ENCODE peak calls at places on chromosome 9, in ten cellular contexts. One of them, this sample, is unnamed.

GRCh38 chr9:126295936-126296600 is 30.6 kb upstream of the MVB12B start:
- DNase-seq in stomach: no peak
- DNase-seq in brain microvascular endothelial cell: no peak
- DNase-seq in CD8-positive, alpha-beta memory T cell: no peak
- DNase-seq in transverse colon: no peak
- DNase-seq in tibial nerve: no peak
- DNase-seq in mammary epithelial cell: peak
- DNase-seq in OCI-LY7: no peak
- DNase-seq in HL-60: no peak
- DNase-seq in lung: no peak
- DNase-seq in this sample: no peak

GRCh38 chr9:130597228-130597627 is 17.9 kb downstream of the FUBP3 start:
- DNase-seq in CD8-positive, alpha-beta memory T cell: no peak
- DNase-seq in OCI-LY7: no peak
- DNase-seq in tibial nerve: no peak
- DNase-seq in HL-60: no peak
- DNase-seq in stomach: no peak
- DNase-seq in transverse colon: no peak
- DNase-seq in brain microvascular endothelial cell: no peak
- DNase-seq in lung: no peak
- DNase-seq in mammary epithelial cell: no peak
- DNase-seq in this sample: no peak

GRCh38 chr9:130681769-130682489 is 11.7 kb upstream of the EXOSC2 start:
- DNase-seq in CD8-positive, alpha-beta memory T cell: peak
- DNase-seq in tibial nerve: no peak
- DNase-seq in lung: no peak
- DNase-seq in OCI-LY7: peak
- DNase-seq in stomach: no peak
- DNase-seq in transverse colon: peak
- DNase-seq in HL-60: no peak
- DNase-seq in brain microvascular endothelial cell: no peak
- DNase-seq in mammary epithelial cell: no peak
- DNase-seq in this sample: no peak

GRCh38 chr9:21607576-21607975 is 125.5 kb upstream of the IFNE start:
- DNase-seq in lung: no peak
- DNase-seq in tibial nerve: no peak
- DNase-seq in brain microvascular endothelial cell: no peak
- DNase-seq in mammary epithelial cell: no peak
- DNase-seq in stomach: no peak
- DNase-seq in HL-60: no peak
- DNase-seq in CD8-positive, alpha-beta memory T cell: no peak
- DNase-seq in OCI-LY7: no peak
- DNase-seq in transverse colon: no peak
- DNase-seq in this sample: no peak

GRCh38 chr9:85359161-85359560 is 382.6 kb downstream of the AGTPBP1 start:
- DNase-seq in tibial nerve: no peak
- DNase-seq in HL-60: no peak
- DNase-seq in transverse colon: no peak
- DNase-seq in CD8-positive, alpha-beta memory T cell: no peak
- DNase-seq in OCI-LY7: no peak
- DNase-seq in lung: no peak
- DNase-seq in brain microvascular endothelial cell: no peak
- DNase-seq in stomach: no peak
- DNase-seq in mammary epithelial cell: no peak
- DNase-seq in this sample: no peak

GRCh38 chr9:98481676-98482075 is 226.2 kb upstream of the TBC1D2 start:
- DNase-seq in OCI-LY7: no peak
- DNase-seq in CD8-positive, alpha-beta memory T cell: no peak
- DNase-seq in lung: no peak
- DNase-seq in brain microvascular endothelial cell: no peak
- DNase-seq in tibial nerve: no peak
- DNase-seq in HL-60: no peak
- DNase-seq in transverse colon: no peak
- DNase-seq in mammary epithelial cell: peak
- DNase-seq in stomach: no peak
- DNase-seq in this sample: no peak

GRCh38 chr9:136640176-136641086 is 22.3 kb upstream of the EGFL7 start:
- DNase-seq in tibial nerve: no peak
- DNase-seq in OCI-LY7: no peak
- DNase-seq in HL-60: no peak
- DNase-seq in stomach: no peak
- DNase-seq in mammary epithelial cell: no peak
- DNase-seq in lung: no peak
- DNase-seq in transverse colon: no peak
- DNase-seq in CD8-positive, alpha-beta memory T cell: no peak
- DNase-seq in brain microvascular endothelial cell: no peak
- DNase-seq in this sample: no peak

GRCh38 chr9:38443597-38443996 is 19.3 kb upstream of the IGFBPL1 start:
- DNase-seq in tibial nerve: no peak
- DNase-seq in mammary epithelial cell: no peak
- DNase-seq in OCI-LY7: no peak
- DNase-seq in CD8-positive, alpha-beta memory T cell: no peak
- DNase-seq in brain microvascular endothelial cell: no peak
- DNase-seq in stomach: no peak
- DNase-seq in transverse colon: no peak
- DNase-seq in lung: no peak
- DNase-seq in HL-60: no peak
- DNase-seq in this sample: no peak

DNA sequence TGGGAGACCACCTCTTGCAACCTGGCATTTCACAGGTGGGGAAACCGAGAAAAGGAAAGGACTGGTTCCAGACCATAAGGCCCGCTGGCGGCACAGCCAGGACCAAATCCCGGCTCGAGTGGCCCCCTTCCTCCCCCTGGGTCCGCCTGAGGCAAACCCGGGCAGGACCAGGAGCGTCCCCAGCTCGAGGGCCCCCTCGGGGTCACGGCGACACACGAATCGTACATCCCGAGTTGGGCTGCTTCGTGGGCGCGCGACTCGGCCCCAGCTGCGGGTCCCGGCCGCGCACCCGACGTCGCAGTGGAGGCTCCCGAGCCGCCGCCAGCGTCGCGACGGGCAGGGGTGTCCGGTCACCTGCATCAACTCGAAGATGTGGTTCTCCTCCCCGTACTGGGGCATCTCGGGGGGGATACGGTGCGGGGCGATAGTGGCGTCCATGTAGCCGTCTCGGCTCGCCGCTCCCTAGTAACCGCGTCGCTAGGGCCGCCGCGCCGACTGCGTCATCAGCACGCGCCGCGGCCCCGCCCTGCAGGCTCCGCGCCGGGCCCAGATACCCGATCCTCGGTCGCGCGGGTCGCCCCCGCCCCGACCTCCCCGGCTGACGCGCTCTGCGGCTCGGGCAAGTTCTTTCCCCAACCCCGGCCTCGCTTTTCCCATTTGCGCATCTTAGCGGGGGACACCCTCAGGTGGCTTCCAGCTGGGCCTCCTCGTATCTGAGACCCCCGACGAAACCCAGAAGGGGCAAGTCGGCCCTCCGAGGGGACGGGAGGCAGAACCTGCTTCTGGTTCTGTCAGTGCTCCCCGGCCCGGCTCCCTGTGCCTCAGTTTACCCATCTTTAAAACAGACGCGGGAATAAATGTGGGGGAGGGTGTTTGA is at the start of gene AK8:
- DNase-seq in HL-60: peak
- DNase-seq in OCI-LY7: peak
- DNase-seq in stomach: peak
- DNase-seq in transverse colon: peak
- DNase-seq in mammary epithelial cell: peak
- DNase-seq in tibial nerve: peak
- DNase-seq in CD8-positive, alpha-beta memory T cell: peak
- DNase-seq in brain microvascular endothelial cell: peak
- DNase-seq in lung: peak
- DNase-seq in this sample: no peak
- H3K27ac ChIP-seq in HL-60: peak
- H3K27ac ChIP-seq in OCI-LY7: no peak
- H3K27ac ChIP-seq in stomach: peak
- H3K27ac ChIP-seq in transverse colon: peak
- H3K27ac ChIP-seq in mammary epithelial cell: peak
- H3K27ac ChIP-seq in tibial nerve: peak
- H3K27ac ChIP-seq in CD8-positive, alpha-beta memory T cell: peak
- H3K27ac ChIP-seq in brain microvascular endothelial cell: peak
- H3K27ac ChIP-seq in lung: peak
- H3K27ac ChIP-seq in this sample: peak

GRCh38 chr9:128101231-128101641 is 26.3 kb downstream of the PTGES2 start:
- DNase-seq in brain microvascular endothelial cell: no peak
- DNase-seq in stomach: no peak
- DNase-seq in HL-60: no peak
- DNase-seq in CD8-positive, alpha-beta memory T cell: no peak
- DNase-seq in mammary epithelial cell: no peak
- DNase-seq in tibial nerve: no peak
- DNase-seq in OCI-LY7: no peak
- DNase-seq in lung: no peak
- DNase-seq in transverse colon: no peak
- DNase-seq in this sample: no peak

GRCh38 chr9:128101690-128102089 is 25.8 kb downstream of the PTGES2 start:
- DNase-seq in mammary epithelial cell: no peak
- DNase-seq in lung: no peak
- DNase-seq in tibial nerve: no peak
- DNase-seq in transverse colon: no peak
- DNase-seq in stomach: peak
- DNase-seq in HL-60: no peak
- DNase-seq in OCI-LY7: no peak
- DNase-seq in CD8-positive, alpha-beta memory T cell: no peak
- DNase-seq in brain microvascular endothelial cell: no peak
- DNase-seq in this sample: no peak

GRCh38 chr9:128103589-128103962 is 24.0 kb downstream of the PTGES2 start:
- DNase-seq in OCI-LY7: peak
- DNase-seq in brain microvascular endothelial cell: no peak
- DNase-seq in transverse colon: no peak
- DNase-seq in HL-60: no peak
- DNase-seq in CD8-positive, alpha-beta memory T cell: peak
- DNase-seq in tibial nerve: no peak
- DNase-seq in lung: no peak
- DNase-seq in stomach: no peak
- DNase-seq in mammary epithelial cell: no peak
- DNase-seq in this sample: no peak

GRCh38 chr9:128102861-128103588 is 24.5 kb downstream of the PTGES2 start:
- DNase-seq in OCI-LY7: no peak
- DNase-seq in transverse colon: no peak
- DNase-seq in CD8-positive, alpha-beta memory T cell: no peak
- DNase-seq in HL-60: no peak
- DNase-seq in tibial nerve: no peak
- DNase-seq in mammary epithelial cell: no peak
- DNase-seq in lung: no peak
- DNase-seq in brain microvascular endothelial cell: no peak
- DNase-seq in stomach: peak
- DNase-seq in this sample: no peak

DNA sequence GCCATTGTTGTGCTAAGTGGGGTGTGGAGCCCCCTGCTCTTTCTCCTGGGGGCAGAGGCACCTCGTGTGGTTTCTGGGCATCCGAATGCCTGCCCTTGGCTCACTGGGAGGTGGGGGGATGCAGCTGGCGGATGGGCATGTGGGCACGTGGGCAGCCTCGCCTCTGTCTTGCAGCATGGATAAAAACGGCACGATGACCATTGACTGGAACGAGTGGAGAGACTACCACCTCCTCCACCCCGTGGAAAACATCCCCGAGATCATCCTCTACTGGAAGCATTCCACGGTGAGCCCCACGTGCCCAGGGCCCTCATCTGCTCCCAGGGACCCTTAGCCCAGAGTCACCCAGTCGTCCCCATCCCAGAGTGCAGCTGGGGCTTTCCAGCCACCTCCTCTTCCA is 25.3 kb downstream of the PTGES2 start:
- DNase-seq in OCI-LY7: no peak
- DNase-seq in tibial nerve: no peak
- DNase-seq in transverse colon: no peak
- DNase-seq in brain microvascular endothelial cell: no peak
- DNase-seq in HL-60: no peak
- DNase-seq in lung: no peak
- DNase-seq in CD8-positive, alpha-beta memory T cell: no peak
- DNase-seq in mammary epithelial cell: no peak
- DNase-seq in stomach: no peak
- DNase-seq in this sample: no peak
- H3K27ac ChIP-seq in OCI-LY7: no peak
- H3K27ac ChIP-seq in tibial nerve: peak
- H3K27ac ChIP-seq in transverse colon: no peak
- H3K27ac ChIP-seq in brain microvascular endothelial cell: no peak
- H3K27ac ChIP-seq in HL-60: no peak
- H3K27ac ChIP-seq in lung: no peak
- H3K27ac ChIP-seq in CD8-positive, alpha-beta memory T cell: no peak
- H3K27ac ChIP-seq in mammary epithelial cell: no peak
- H3K27ac ChIP-seq in stomach: peak
- H3K27ac ChIP-seq in this sample: no peak

GRCh38 chr9:106875548-106875947 is 12.6 kb downstream of the ZNF462 start:
- DNase-seq in tibial nerve: no peak
- DNase-seq in transverse colon: no peak
- DNase-seq in CD8-positive, alpha-beta memory T cell: no peak
- DNase-seq in OCI-LY7: no peak
- DNase-seq in brain microvascular endothelial cell: peak
- DNase-seq in lung: no peak
- DNase-seq in mammary epithelial cell: no peak
- DNase-seq in stomach: no peak
- DNase-seq in HL-60: no peak
- DNase-seq in this sample: no peak
- H3K27ac ChIP-seq in tibial nerve: peak
- H3K27ac ChIP-seq in transverse colon: no peak
- H3K27ac ChIP-seq in CD8-positive, alpha-beta memory T cell: no peak
- H3K27ac ChIP-seq in OCI-LY7: no peak
- H3K27ac ChIP-seq in brain microvascular endothelial cell: no peak
- H3K27ac ChIP-seq in lung: no peak
- H3K27ac ChIP-seq in mammary epithelial cell: no peak
- H3K27ac ChIP-seq in stomach: no peak
- H3K27ac ChIP-seq in HL-60: no peak
- H3K27ac ChIP-seq in this sample: no peak

GRCh38 chr9:135480942-135481315 is 1.3 kb downstream of the PPP1R26 start:
- DNase-seq in OCI-LY7: no peak
- DNase-seq in stomach: no peak
- DNase-seq in HL-60: no peak
- DNase-seq in lung: no peak
- DNase-seq in brain microvascular endothelial cell: no peak
- DNase-seq in transverse colon: no peak
- DNase-seq in CD8-positive, alpha-beta memory T cell: no peak
- DNase-seq in tibial nerve: no peak
- DNase-seq in mammary epithelial cell: no peak
- DNase-seq in this sample: no peak

GRCh38 chr9:135478858-135479468 is 619 bp upstream of the PPP1R26 start:
- DNase-seq in tibial nerve: no peak
- DNase-seq in stomach: peak
- DNase-seq in mammary epithelial cell: peak
- DNase-seq in HL-60: no peak
- DNase-seq in transverse colon: peak
- DNase-seq in brain microvascular endothelial cell: no peak
- DNase-seq in OCI-LY7: no peak
- DNase-seq in CD8-positive, alpha-beta memory T cell: peak
- DNase-seq in lung: peak
- DNase-seq in this sample: no peak

GRCh38 chr9:135482015-135482754 is 2.6 kb downstream of the PPP1R26 start:
- DNase-seq in OCI-LY7: no peak
- DNase-seq in mammary epithelial cell: no peak
- DNase-seq in brain microvascular endothelial cell: no peak
- DNase-seq in HL-60: no peak
- DNase-seq in stomach: no peak
- DNase-seq in tibial nerve: no peak
- DNase-seq in CD8-positive, alpha-beta memory T cell: no peak
- DNase-seq in transverse colon: no peak
- DNase-seq in lung: no peak
- DNase-seq in this sample: no peak

GRCh38 chr9:135479469-135480052 is at the start of gene PPP1R26:
- DNase-seq in lung: no peak
- DNase-seq in OCI-LY7: peak
- DNase-seq in CD8-positive, alpha-beta memory T cell: no peak
- DNase-seq in stomach: peak
- DNase-seq in mammary epithelial cell: no peak
- DNase-seq in transverse colon: peak
- DNase-seq in tibial nerve: no peak
- DNase-seq in HL-60: no peak
- DNase-seq in brain microvascular endothelial cell: no peak
- DNase-seq in this sample: no peak

GRCh38 chr9:135480071-135480941 is 724 bp downstream of the PPP1R26 start:
- DNase-seq in HL-60: no peak
- DNase-seq in brain microvascular endothelial cell: peak
- DNase-seq in lung: no peak
- DNase-seq in mammary epithelial cell: peak
- DNase-seq in transverse colon: peak
- DNase-seq in tibial nerve: no peak
- DNase-seq in CD8-positive, alpha-beta memory T cell: no peak
- DNase-seq in stomach: peak
- DNase-seq in OCI-LY7: no peak
- DNase-seq in this sample: no peak
- H3K27ac ChIP-seq in HL-60: no peak
- H3K27ac ChIP-seq in brain microvascular endothelial cell: no peak
- H3K27ac ChIP-seq in lung: peak
- H3K27ac ChIP-seq in mammary epithelial cell: peak
- H3K27ac ChIP-seq in transverse colon: peak
- H3K27ac ChIP-seq in tibial nerve: peak
- H3K27ac ChIP-seq in CD8-positive, alpha-beta memory T cell: peak
- H3K27ac ChIP-seq in stomach: peak
- H3K27ac ChIP-seq in OCI-LY7: no peak
- H3K27ac ChIP-seq in this sample: peak